ENCODE peak calls at places on chromosomes 12 and 14, in five cellular contexts. B, W, J, G and Y are unnamed samples.

GRCh38 chr12:40672650-40673319 is 19.5 kb upstream of the CNTN1 start:
- DNase-seq in G (no peak), W (no peak), B (no peak), J (no peak), Y (no peak)

GRCh38 chr14:91482278-91483023 is 27.7 kb downstream of the PPP4R3A start:
- DNase-seq in J (no peak), B (no peak), G (no peak), W (no peak), Y (no peak)

GRCh38 chr12:18703326-18703725 is 34.5 kb downstream of the PLCZ1 start:
- DNase-seq in W (no peak), G (no peak), J (no peak), B (no peak), Y (no peak)

GRCh38 chr12:107458990-107459389 is 226.6 kb upstream of the PWP1 start:
- DNase-seq in B (no peak), G (no peak), W (no peak), J (no peak), Y (no peak)

GRCh38 chr14:34722723-34723545 is 8.5 kb upstream of the CFL2 start:
- DNase-seq in J (peak; percentile 32), W (no peak), B (peak; percentile 58), G (no peak), Y (no peak)

GRCh38 chr14:89750206-89750867 is 204.2 kb downstream of the EFCAB11 start:
- DNase-seq in G (no peak), B (no peak), J (no peak), W (no peak), Y (no peak)

GRCh38 chr12:117098071-117098360 is 1.2 kb downstream of the TESC start:
- DNase-seq in J (no peak), B (no peak), G (no peak), W (no peak), Y (no peak)

GRCh38 chr12:129662184-129662583 is 241.6 kb downstream of the TMEM132D start:
- DNase-seq in B (no peak), W (no peak), G (no peak), J (no peak), Y (no peak)

GRCh38 chr12:46430340-46430948 is 57.9 kb upstream of the SLC38A2 start:
- DNase-seq in J (no peak), W (no peak), G (no peak), B (peak; percentile 38), Y (no peak)

GRCh38 chr14:104600141-104600643 is 4.4 kb downstream of the TMEM179 start:
- DNase-seq in W (no peak), B (no peak), J (no peak), G (no peak), Y (peak; percentile 70)

GRCh38 chr14:53663709-53664108 is 292.9 kb downstream of the BMP4 start:
- DNase-seq in W (no peak), J (no peak), B (peak; percentile 24), G (no peak), Y (no peak)

GRCh38 chr12:76558684-76559276 is 791 bp downstream of the OSBPL8 start:
- DNase-seq in B (peak; percentile 28), G (peak; percentile 76), J (peak; percentile 85), W (peak; percentile 59), Y (no peak)

GRCh38 chr12:42960087-42960527 is 370.6 kb upstream of the PRICKLE1 start:
- DNase-seq in G (no peak), B (no peak), W (no peak), J (no peak), Y (peak; percentile 75)

GRCh38 chr12:116495260-116495659 is 63.9 kb upstream of the MAP1LC3B2 start:
- DNase-seq in W (no peak), G (peak; percentile 73), B (no peak), J (no peak), Y (no peak)

GRCh38 chr12:100166232-100166631 is 23.6 kb upstream of the BLTP3B start:
- DNase-seq in B (no peak), G (no peak), W (no peak), J (no peak), Y (no peak)

GRCh38 chr14:101254805-101255764 is 306.2 kb upstream of the DIO3 start:
- DNase-seq in W (no peak), G (no peak), J (no peak), B (no peak), Y (no peak)

GRCh38 chr12:102567031-102567985 is 86.9 kb upstream of the IGF1 start:
- DNase-seq in J (no peak), B (no peak), G (no peak), W (no peak), Y (no peak)

GRCh38 chr12:89448526-89448925 is 76.1 kb downstream of the GALNT4 start:
- DNase-seq in W (no peak), G (no peak), J (no peak), B (no peak), Y (no peak)

GRCh38 chr14:91947196-91948184 is at the start of gene FBLN5:
- DNase-seq in W (peak; percentile 11), J (peak; percentile 48), G (peak; percentile 83), B (no peak), Y (no peak)

GRCh38 chr14:92938235-92938875 is 15.4 kb downstream of the CHGA start:
- DNase-seq in B (no peak), G (no peak), W (no peak), J (no peak), Y (no peak)

GRCh38 chr12:49894754-49895153 is 8.9 kb downstream of the FAIM2 start:
- DNase-seq in W (no peak), B (no peak), G (peak; percentile 27), J (no peak), Y (peak; percentile 29)

GRCh38 chr12:18719922-18720321 is 17.9 kb downstream of the PLCZ1 start:
- DNase-seq in G (no peak), J (no peak), W (no peak), B (no peak), Y (no peak)

GRCh38 chr14:74299061-74299545 is 3.6 kb downstream of the ABCD4 start:
- DNase-seq in G (no peak), B (no peak), J (peak; percentile 16), W (no peak), Y (no peak)

GRCh38 chr12:87136330-87136976 is 880.3 kb upstream of the MGAT4C start:
- DNase-seq in J (no peak), B (no peak), G (no peak), W (no peak), Y (no peak)

GRCh38 chr14:48563465-48563864 is 888.1 kb upstream of the MDGA2 start:
- DNase-seq in B (no peak), J (no peak), W (no peak), G (no peak), Y (no peak)

GRCh38 chr14:95233702-95234241 is 76.4 kb upstream of the DICER1 start:
- DNase-seq in W (no peak), B (no peak), G (peak; percentile 55), J (no peak), Y (no peak)

GRCh38 chr12:23502259-23502658 is 447.2 kb downstream of the SOX5 start:
- DNase-seq in J (no peak), W (no peak), B (no peak), G (no peak), Y (no peak)

GRCh38 chr12:51746416-51746815 is 102.1 kb downstream of the FIGNL2 start:
- DNase-seq in J (no peak), W (no peak), B (no peak), G (no peak), Y (no peak)

GRCh38 chr14:92666251-92666650 is 82.2 kb downstream of the LGMN start:
- DNase-seq in B (no peak), G (no peak), W (no peak), J (no peak), Y (no peak)